ENCODE peak calls at places on chromosomes 5 and 9, in four cellular contexts. One of them, this sample, is unnamed.

GRCh38 chr5:179393078-179393477 is 47.8 kb upstream of the ADAMTS2 start:
- DNase-seq in body of pancreas: no peak
- DNase-seq in mammary epithelial cell: peak; percentile 40
- DNase-seq in gastrocnemius medialis: no peak
- DNase-seq in this sample: no peak

GRCh38 chr9:8486095-8486494 is 686.5 kb upstream of the DMAC1 start:
- DNase-seq in body of pancreas: peak; percentile 20
- DNase-seq in gastrocnemius medialis: no peak
- DNase-seq in mammary epithelial cell: no peak
- DNase-seq in this sample: no peak

GRCh38 chr9:119074017-119074416 is 295.2 kb downstream of the BRINP1 start:
- DNase-seq in body of pancreas: no peak
- DNase-seq in gastrocnemius medialis: no peak
- DNase-seq in mammary epithelial cell: no peak
- DNase-seq in this sample: no peak

GRCh38 chr5:18483386-18483785 is 849.1 kb downstream of the TAF11L14 start:
- DNase-seq in gastrocnemius medialis: no peak
- DNase-seq in body of pancreas: no peak
- DNase-seq in mammary epithelial cell: peak; percentile 73
- DNase-seq in this sample: no peak

GRCh38 chr9:127809002-127809561 is 6.4 kb downstream of the FPGS start:
- DNase-seq in body of pancreas: no peak
- DNase-seq in gastrocnemius medialis: no peak
- DNase-seq in mammary epithelial cell: no peak
- DNase-seq in this sample: peak; percentile 18

GRCh38 chr9:110440161-110440560 is 102.5 kb upstream of the TXNDC8 start:
- DNase-seq in gastrocnemius medialis: no peak
- DNase-seq in body of pancreas: no peak
- DNase-seq in mammary epithelial cell: peak; percentile 72
- DNase-seq in this sample: no peak

GRCh38 chr9:71552480-71552879 is 215.8 kb downstream of the CEMIP2 start:
- DNase-seq in gastrocnemius medialis: no peak
- DNase-seq in mammary epithelial cell: no peak
- DNase-seq in body of pancreas: peak; percentile 13
- DNase-seq in this sample: no peak

GRCh38 chr5:149325166-149325735 is 20.0 kb upstream of the GRPEL2 start:
- DNase-seq in body of pancreas: no peak
- DNase-seq in mammary epithelial cell: peak; percentile 89
- DNase-seq in gastrocnemius medialis: no peak
- DNase-seq in this sample: no peak

GRCh38 chr5:149337746-149338145 is 7.6 kb upstream of the GRPEL2 start:
- DNase-seq in mammary epithelial cell: no peak
- DNase-seq in body of pancreas: no peak
- DNase-seq in gastrocnemius medialis: no peak
- DNase-seq in this sample: no peak

GRCh38 chr9:19161257-19162025 is 34.1 kb upstream of the PLIN2 start:
- DNase-seq in gastrocnemius medialis: peak; percentile 72
- DNase-seq in mammary epithelial cell: peak; percentile 98
- DNase-seq in body of pancreas: peak; percentile 84
- DNase-seq in this sample: peak; percentile 51

GRCh38 chr9:98429613-98430012 is 174.2 kb upstream of the TBC1D2 start:
- DNase-seq in gastrocnemius medialis: no peak
- DNase-seq in mammary epithelial cell: no peak
- DNase-seq in body of pancreas: no peak
- DNase-seq in this sample: no peak

GRCh38 chr9:73011346-73011745 is 58.5 kb upstream of the ALDH1A1 start:
- DNase-seq in gastrocnemius medialis: no peak
- DNase-seq in mammary epithelial cell: no peak
- DNase-seq in body of pancreas: peak; percentile 7
- DNase-seq in this sample: no peak

GRCh38 chr5:82244854-82245635 is 33.1 kb downstream of the RPS23 start:
- DNase-seq in mammary epithelial cell: no peak
- DNase-seq in body of pancreas: no peak
- DNase-seq in gastrocnemius medialis: no peak
- DNase-seq in this sample: no peak
- TF ChIP-seq CTCF in mammary epithelial cell: no peak
- TF ChIP-seq CTCF in body of pancreas: no peak
- TF ChIP-seq CTCF in gastrocnemius medialis: no peak
- TF ChIP-seq CTCF in this sample: no peak

GRCh38 chr9:14653511-14653910 is 39.7 kb downstream of the ZDHHC21 start:
- DNase-seq in body of pancreas: no peak
- DNase-seq in gastrocnemius medialis: no peak
- DNase-seq in mammary epithelial cell: no peak
- DNase-seq in this sample: no peak

GRCh38 chr9:14654932-14655331 is 38.3 kb downstream of the ZDHHC21 start:
- DNase-seq in mammary epithelial cell: no peak
- DNase-seq in body of pancreas: no peak
- DNase-seq in gastrocnemius medialis: no peak
- DNase-seq in this sample: no peak

DNA sequence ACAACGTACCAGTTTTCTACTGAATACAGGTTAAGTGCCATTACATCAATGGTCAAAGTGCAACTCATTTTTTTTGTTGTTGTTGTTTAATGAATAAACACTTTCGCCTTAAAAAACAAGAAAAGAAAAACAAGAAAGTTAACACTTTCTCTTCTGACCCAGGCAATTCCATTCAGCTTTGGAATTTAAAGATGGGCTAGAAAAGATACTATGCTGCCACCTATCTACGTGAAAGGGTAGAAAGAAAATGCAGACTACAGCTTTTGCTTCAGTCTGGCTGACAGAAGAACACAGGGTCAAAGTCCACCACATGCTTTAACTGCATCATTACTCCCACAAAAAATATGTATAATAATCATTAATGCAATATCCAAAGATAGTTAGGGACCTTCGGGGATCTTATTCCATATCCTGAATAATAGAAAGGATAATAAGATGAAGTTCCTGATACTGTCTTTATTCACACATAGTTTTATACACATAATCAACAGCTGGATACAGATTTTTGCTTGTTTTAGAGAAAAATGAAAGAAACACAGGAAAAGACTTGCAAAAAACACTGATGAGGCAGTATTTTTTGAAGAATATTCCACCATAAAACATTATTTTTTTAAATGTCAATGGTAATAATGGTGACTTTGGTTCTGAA is 40.4 kb downstream of the ZDHHC21 start:
- DNase-seq in body of pancreas: peak; percentile 21
- DNase-seq in gastrocnemius medialis: no peak
- DNase-seq in mammary epithelial cell: peak; percentile 3
- DNase-seq in this sample: no peak
- TF ChIP-seq CTCF in body of pancreas: peak; percentile 53
- TF ChIP-seq CTCF in gastrocnemius medialis: no peak
- TF ChIP-seq CTCF in mammary epithelial cell: peak; percentile 59
- TF ChIP-seq CTCF in this sample: peak; percentile 5

DNA sequence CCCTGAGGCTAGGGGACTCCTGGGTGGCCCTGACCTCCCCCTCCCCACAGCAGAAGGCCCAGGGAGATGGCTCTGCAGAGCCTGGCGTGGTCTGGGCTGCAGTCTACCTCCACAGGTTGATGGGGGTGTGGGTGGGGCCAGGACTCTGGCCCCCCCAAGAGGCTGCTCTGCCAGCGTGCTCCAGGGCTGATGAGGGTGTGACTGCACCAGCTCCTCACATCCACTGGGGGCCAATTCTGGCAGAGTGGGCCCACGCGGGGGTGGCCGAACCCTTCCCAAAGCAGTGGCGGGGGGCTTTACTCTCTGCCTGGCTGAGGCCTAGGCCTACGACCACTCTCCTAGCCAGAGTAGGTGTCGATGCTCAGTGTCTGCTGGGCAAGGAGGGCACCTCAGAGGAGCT is 28.0 kb upstream of the UBAC1 start:
- DNase-seq in body of pancreas: no peak
- DNase-seq in mammary epithelial cell: no peak
- DNase-seq in gastrocnemius medialis: no peak
- DNase-seq in this sample: no peak
- TF ChIP-seq CTCF in body of pancreas: no peak
- TF ChIP-seq CTCF in mammary epithelial cell: no peak
- TF ChIP-seq CTCF in gastrocnemius medialis: no peak
- TF ChIP-seq CTCF in this sample: no peak

GRCh38 chr5:79514391-79515105 is 614 bp upstream of the HOMER1 start:
- DNase-seq in mammary epithelial cell: peak; percentile 95
- DNase-seq in body of pancreas: peak; percentile 94
- DNase-seq in gastrocnemius medialis: peak; percentile 89
- DNase-seq in this sample: peak; percentile 91

GRCh38 chr5:79511945-79512493 is 1.9 kb downstream of the HOMER1 start:
- DNase-seq in mammary epithelial cell: no peak
- DNase-seq in gastrocnemius medialis: no peak
- DNase-seq in body of pancreas: no peak
- DNase-seq in this sample: no peak

GRCh38 chr5:79512692-79513518 is 1.0 kb downstream of the HOMER1 start:
- DNase-seq in mammary epithelial cell: peak; percentile 48
- DNase-seq in body of pancreas: no peak
- DNase-seq in gastrocnemius medialis: peak; percentile 46
- DNase-seq in this sample: peak; percentile 31

GRCh38 chr5:79510638-79511037 is 3.3 kb downstream of the HOMER1 start:
- DNase-seq in mammary epithelial cell: no peak
- DNase-seq in body of pancreas: no peak
- DNase-seq in gastrocnemius medialis: no peak
- DNase-seq in this sample: no peak

GRCh38 chr5:79513519-79514390 is at the start of gene HOMER1:
- DNase-seq in body of pancreas: peak; percentile 77
- DNase-seq in gastrocnemius medialis: peak; percentile 64
- DNase-seq in mammary epithelial cell: peak; percentile 84
- DNase-seq in this sample: peak; percentile 92
- TF ChIP-seq CTCF in body of pancreas: peak; percentile 16
- TF ChIP-seq CTCF in gastrocnemius medialis: no peak
- TF ChIP-seq CTCF in mammary epithelial cell: no peak
- TF ChIP-seq CTCF in this sample: no peak